ENCODE peak calls at places on chromosomes 4 and X, in nine cellular contexts. Y is nephron progenitor cell; R is CD4-positive, alpha-beta T cell; V is mammary epithelial cell; Q is GM13976; I is neural crest cell; F is cardiac fibroblast; A is keratinocyte; M is suprapubic skin. L is an unnamed sample.

GRCh38 chr4:34258176-34258575 is 1986.1 kb downstream of the ARAP2 start:
- DNase-seq in I (no peak), A (no peak), R (no peak), Q (no peak), Y (no peak), V (no peak), F (peak; percentile 31), M (no peak), L (no peak)

GRCh38 chr4:56310401-56310800 is 76.9 kb downstream of the AASDH start:
- DNase-seq in F (no peak), Q (no peak), R (no peak), V (no peak), Y (no peak), I (no peak), A (no peak), M (no peak), L (no peak)

GRCh38 chr4:145130788-145131398 is 32.8 kb downstream of the ABCE1 start:
- DNase-seq in M (no peak), A (no peak), Y (no peak), Q (no peak), R (no peak), V (peak; percentile 43), I (no peak), F (peak; percentile 77), L (no peak)

GRCh38 chrX:20711366-20711765 is 444.7 kb upstream of the RPS6KA3 start:
- DNase-seq in R (no peak), M (no peak), Y (no peak), A (no peak), V (no peak), F (no peak), Q (no peak), I (no peak), L (no peak)

GRCh38 chr4:677431-678293 is 3.3 kb downstream of the MYL5 start:
- DNase-seq in V (peak; percentile 79), A (peak; percentile 92), I (no peak), R (no peak), Q (no peak), F (no peak), M (no peak), Y (no peak), L (no peak)

GRCh38 chr4:164613761-164614277 is 140.1 kb upstream of the SMIM31 start:
- DNase-seq in F (no peak), V (peak; percentile 31), I (no peak), M (no peak), Q (no peak), A (no peak), Y (no peak), R (no peak), L (no peak)

GRCh38 chr4:39118034-39118658 is 56.1 kb downstream of the KLHL5 start:
- DNase-seq in V (no peak), F (no peak), M (no peak), Q (no peak), Y (no peak), I (no peak), A (no peak), R (no peak), L (no peak)

GRCh38 chr4:98516441-98517323 is 141.7 kb downstream of the TSPAN5 start:
- DNase-seq in A (no peak), F (no peak), V (no peak), I (no peak), M (no peak), R (no peak), Q (no peak), Y (no peak), L (no peak)

GRCh38 chr4:26076000-26076587 is 162.1 kb downstream of the SMIM20 start:
- DNase-seq in F (peak; percentile 28), Y (no peak), A (no peak), R (no peak), I (no peak), Q (peak; percentile 43), V (peak; percentile 62), M (no peak), L (no peak)

GRCh38 chr4:122003335-122003734 is 51.5 kb upstream of the TRPC3 start:
- DNase-seq in F (peak; percentile 17), M (no peak), Y (peak; percentile 12), R (no peak), I (peak; percentile 2), V (no peak), A (no peak), Q (peak; percentile 14), L (no peak)

GRCh38 chrX:115356369-115356768 is 66.9 kb downstream of the LUZP4 start:
- DNase-seq in Y (no peak), Q (no peak), V (no peak), F (no peak), I (no peak), M (no peak), A (no peak), R (no peak), L (no peak)

GRCh38 chrX:69323786-69324720 is 158.8 kb upstream of the PJA1 start:
- DNase-seq in Q (peak; percentile 6), R (no peak), Y (peak; percentile 25), F (no peak), V (no peak), M (no peak), I (no peak), A (no peak), L (no peak)

GRCh38 chr4:4990857-4991540 is 28.3 kb downstream of the CYTL1 start:
- DNase-seq in V (peak; percentile 23), Y (no peak), R (no peak), F (peak; percentile 96), I (no peak), M (peak; percentile 91), A (no peak), Q (no peak), L (no peak)

GRCh38 chrX:43836435-43837184 is 45.6 kb downstream of the MAOB start:
- DNase-seq in R (no peak), V (peak; percentile 14), Y (no peak), Q (peak; percentile 14), A (no peak), I (no peak), F (peak; percentile 38), M (no peak), L (no peak)

GRCh38 chrX:132612990-132613564 is 124.2 kb upstream of the MBNL3 start:
- DNase-seq in V (peak; percentile 10), M (no peak), Y (peak; percentile 62), I (peak; percentile 50), R (peak; percentile 6), A (no peak), Q (peak; percentile 7), F (peak; percentile 48), L (peak; percentile 34)

GRCh38 chrX:23616361-23616760 is 50.9 kb upstream of the PRDX4 start:
- DNase-seq in V (peak; percentile 4), Y (no peak), A (no peak), R (no peak), Q (peak; percentile 33), M (no peak), F (peak; percentile 41), I (no peak), L (no peak)

GRCh38 chrX:71622347-71623104 is 4.2 kb upstream of the CXCR3 start:
- DNase-seq in I (peak; percentile 4), Y (peak; percentile 38), F (peak; percentile 87), M (peak; percentile 78), Q (peak; percentile 68), R (peak; percentile 38), V (peak; percentile 65), A (no peak), L (no peak)

GRCh38 chr4:17066972-17067371 is 168.5 kb upstream of the LDB2 start:
- DNase-seq in I (no peak), A (peak; percentile 1), V (peak; percentile 6), R (no peak), Y (no peak), F (peak; percentile 83), Q (no peak), M (no peak), L (no peak)

GRCh38 chr4:113674251-113674650 is 87.3 kb downstream of the CAMK2D start:
- DNase-seq in Y (no peak), V (no peak), I (no peak), M (no peak), Q (no peak), R (no peak), F (no peak), A (no peak), L (no peak)

GRCh38 chr4:114025176-114025777 is 45.8 kb upstream of the ARSJ start:
- DNase-seq in V (no peak), F (no peak), Q (no peak), M (no peak), Y (no peak), I (no peak), A (no peak), R (no peak), L (no peak)

GRCh38 chrX:113743069-113743468 is 840.8 kb upstream of the HTR2C start:
- DNase-seq in Y (no peak), R (no peak), I (no peak), A (no peak), M (no peak), V (no peak), Q (no peak), F (no peak), L (no peak)

GRCh38 chrX:113747274-113747973 is 836.5 kb upstream of the HTR2C start:
- DNase-seq in A (no peak), F (no peak), V (no peak), Y (no peak), R (no peak), I (no peak), M (no peak), Q (no peak), L (no peak)

GRCh38 chrX:113741744-113742143 is 842.1 kb upstream of the HTR2C start:
- DNase-seq in A (no peak), Q (no peak), M (no peak), Y (peak; percentile 20), R (no peak), I (no peak), F (peak; percentile 68), V (peak; percentile 8), L (no peak)
- TF ChIP-seq CTCF in A (no peak), Q (peak; percentile 2), M (no peak), Y (peak; percentile 36), R (no peak), I (peak; percentile 63), F (no peak), V (peak; percentile 18), L (peak; percentile 64)

GRCh38 chr4:23966720-23967119 is 76.9 kb upstream of the PPARGC1A start:
- DNase-seq in F (peak; percentile 25), V (no peak), A (no peak), M (no peak), I (no peak), Q (no peak), R (no peak), Y (no peak), L (no peak)
- TF ChIP-seq CTCF in F (peak; percentile 22), V (peak; percentile 46), A (peak; percentile 40), M (no peak), I (peak; percentile 43), Q (no peak), R (no peak), Y (peak; percentile 14), L (peak; percentile 34)

GRCh38 chrX:80229626-80230025 is 190.6 kb upstream of the TENT5D start:
- DNase-seq in M (no peak), Y (no peak), V (no peak), F (no peak), Q (no peak), R (no peak), I (no peak), A (no peak), L (no peak)

GRCh38 chrX:80223922-80224579 is 196.2 kb upstream of the TENT5D start:
- DNase-seq in I (no peak), A (no peak), V (no peak), R (no peak), Y (no peak), Q (no peak), M (no peak), F (peak; percentile 2), L (no peak)
- TF ChIP-seq CTCF in I (no peak), A (peak; percentile 22), V (peak; percentile 46), R (no peak), Y (no peak), Q (no peak), M (no peak), F (no peak), L (no peak)

GRCh38 chr4:143025111-143025704 is 159.5 kb upstream of the USP38 start:
- DNase-seq in Q (no peak), I (no peak), Y (no peak), M (no peak), V (peak; percentile 21), R (no peak), A (no peak), F (peak; percentile 31), L (no peak)
- TF ChIP-seq CTCF in Q (peak; percentile 46), I (peak; percentile 47), Y (no peak), M (no peak), V (peak; percentile 31), R (no peak), A (no peak), F (peak; percentile 35), L (peak; percentile 54)